ENCODE peak calls at places on chromosome 7, in four cellular contexts. One of them, this sample, is unnamed.

GRCh38 chr7:16712916-16713315 is 40.6 kb upstream of the TSPAN13 start:
- DNase-seq in GM12891: no peak
- DNase-seq in GM12878: no peak
- DNase-seq in H1: no peak
- DNase-seq in this sample: no peak

GRCh38 chr7:100951888-100952560 is 2.7 kb downstream of the MUC3A start:
- DNase-seq in GM12891: no peak
- DNase-seq in GM12878: no peak
- DNase-seq in H1: no peak
- DNase-seq in this sample: no peak

GRCh38 chr7:14835399-14835798 is 67.2 kb downstream of the DGKB start:
- DNase-seq in GM12891: no peak
- DNase-seq in GM12878: no peak
- DNase-seq in H1: no peak
- DNase-seq in this sample: no peak

GRCh38 chr7:1322240-1323110 is 89.8 kb downstream of the UNCX start:
- DNase-seq in GM12891: no peak
- DNase-seq in GM12878: no peak
- DNase-seq in H1: no peak
- DNase-seq in this sample: no peak

GRCh38 chr7:150420242-150420641 is 30.2 kb upstream of the GIMAP8 start:
- DNase-seq in GM12891: no peak
- DNase-seq in GM12878: no peak
- DNase-seq in H1: peak; percentile 39
- DNase-seq in this sample: no peak

GRCh38 chr7:151839511-151839921 is 37.4 kb downstream of the PRKAG2 start:
- DNase-seq in GM12891: no peak
- DNase-seq in GM12878: no peak
- DNase-seq in H1: no peak
- DNase-seq in this sample: no peak

GRCh38 chr7:30166841-30167235 is 32.1 kb downstream of the MTURN start:
- DNase-seq in GM12891: no peak
- DNase-seq in GM12878: no peak
- DNase-seq in H1: no peak
- DNase-seq in this sample: no peak

GRCh38 chr7:94391716-94392390 is 2.8 kb upstream of the COL1A2 start:
- DNase-seq in GM12891: no peak
- DNase-seq in GM12878: no peak
- DNase-seq in H1: no peak
- DNase-seq in this sample: no peak

GRCh38 chr7:47453093-47454056 is 128.5 kb downstream of the TNS3 start:
- DNase-seq in GM12891: no peak
- DNase-seq in GM12878: no peak
- DNase-seq in H1: no peak
- DNase-seq in this sample: no peak

GRCh38 chr7:155878674-155879073 is 66.4 kb upstream of the SHH start:
- DNase-seq in GM12891: no peak
- DNase-seq in GM12878: no peak
- DNase-seq in H1: peak; percentile 29
- DNase-seq in this sample: no peak

GRCh38 chr7:18370689-18371088 is 124.9 kb upstream of the HDAC9 start:
- DNase-seq in GM12891: no peak
- DNase-seq in GM12878: no peak
- DNase-seq in H1: no peak
- DNase-seq in this sample: no peak

GRCh38 chr7:142883571-142884284 is 1.8 kb downstream of the TRPV6 start:
- DNase-seq in GM12891: no peak
- DNase-seq in GM12878: no peak
- DNase-seq in H1: no peak
- DNase-seq in this sample: no peak

GRCh38 chr7:142886866-142887265 is 1.3 kb upstream of the TRPV6 start:
- DNase-seq in GM12891: no peak
- DNase-seq in GM12878: no peak
- DNase-seq in H1: no peak
- DNase-seq in this sample: no peak

GRCh38 chr7:142887282-142888015 is 1.9 kb upstream of the TRPV6 start:
- DNase-seq in GM12891: no peak
- DNase-seq in GM12878: no peak
- DNase-seq in H1: no peak
- DNase-seq in this sample: no peak

GRCh38 chr7:142884285-142884637 is 1.3 kb downstream of the TRPV6 start:
- DNase-seq in GM12891: no peak
- DNase-seq in GM12878: no peak
- DNase-seq in H1: no peak
- DNase-seq in this sample: no peak

GRCh38 chr7:142885311-142886230 is at the start of gene TRPV6:
- DNase-seq in GM12891: no peak
- DNase-seq in GM12878: no peak
- DNase-seq in H1: peak; percentile 73
- DNase-seq in this sample: no peak
- TF ChIP-seq POLR2A in GM12891: no peak
- TF ChIP-seq POLR2A in GM12878: no peak
- TF ChIP-seq POLR2A in H1: no peak
- TF ChIP-seq POLR2A in this sample: no peak

GRCh38 chr7:38306914-38307313 is 33.5 kb upstream of the TARP start:
- DNase-seq in GM12891: no peak
- DNase-seq in GM12878: no peak
- DNase-seq in H1: no peak
- DNase-seq in this sample: no peak

GRCh38 chr7:38309555-38309954 is 36.1 kb upstream of the TARP start:
- DNase-seq in GM12891: no peak
- DNase-seq in GM12878: no peak
- DNase-seq in H1: no peak
- DNase-seq in this sample: no peak

GRCh38 chr7:38307640-38308039 is 34.2 kb upstream of the TARP start:
- DNase-seq in GM12891: no peak
- DNase-seq in GM12878: no peak
- DNase-seq in H1: no peak
- DNase-seq in this sample: no peak

GRCh38 chr7:38303866-38304265 is 30.4 kb upstream of the TARP start:
- DNase-seq in GM12891: no peak
- DNase-seq in GM12878: no peak
- DNase-seq in H1: no peak
- DNase-seq in this sample: no peak

GRCh38 chr7:38306136-38306535 is 32.7 kb upstream of the TARP start:
- DNase-seq in GM12891: no peak
- DNase-seq in GM12878: no peak
- DNase-seq in H1: no peak
- DNase-seq in this sample: no peak
- TF ChIP-seq TAF1 in GM12891: no peak
- TF ChIP-seq TAF1 in GM12878: no peak
- TF ChIP-seq TAF1 in H1: no peak
- TF ChIP-seq TAF1 in this sample: no peak

GRCh38 chr7:99497771-99498545 is 2.1 kb downstream of the ZNF394 start:
- DNase-seq in GM12891: no peak
- DNase-seq in GM12878: no peak
- DNase-seq in H1: no peak
- DNase-seq in this sample: no peak

GRCh38 chr7:99500637-99501009 is 542 bp upstream of the ZNF394 start:
- DNase-seq in GM12891: no peak
- DNase-seq in GM12878: no peak
- DNase-seq in H1: no peak
- DNase-seq in this sample: no peak

GRCh38 chr7:99499356-99499712 is 747 bp downstream of the ZNF394 start:
- DNase-seq in GM12891: no peak
- DNase-seq in GM12878: no peak
- DNase-seq in H1: no peak
- DNase-seq in this sample: no peak

GRCh38 chr7:99498546-99498944 is 1.5 kb downstream of the ZNF394 start:
- DNase-seq in GM12891: no peak
- DNase-seq in GM12878: no peak
- DNase-seq in H1: no peak
- DNase-seq in this sample: no peak

GRCh38 chr7:99499713-99500636 is at the start of gene ZNF394:
- DNase-seq in GM12891: peak; percentile 80
- DNase-seq in GM12878: peak; percentile 62
- DNase-seq in H1: peak; percentile 92
- DNase-seq in this sample: peak; percentile 84
- TF ChIP-seq POLR2A in GM12891: peak; percentile 95
- TF ChIP-seq POLR2A in GM12878: peak; percentile 90
- TF ChIP-seq POLR2A in H1: peak; percentile 94
- TF ChIP-seq POLR2A in this sample: peak; percentile 95

DNA sequence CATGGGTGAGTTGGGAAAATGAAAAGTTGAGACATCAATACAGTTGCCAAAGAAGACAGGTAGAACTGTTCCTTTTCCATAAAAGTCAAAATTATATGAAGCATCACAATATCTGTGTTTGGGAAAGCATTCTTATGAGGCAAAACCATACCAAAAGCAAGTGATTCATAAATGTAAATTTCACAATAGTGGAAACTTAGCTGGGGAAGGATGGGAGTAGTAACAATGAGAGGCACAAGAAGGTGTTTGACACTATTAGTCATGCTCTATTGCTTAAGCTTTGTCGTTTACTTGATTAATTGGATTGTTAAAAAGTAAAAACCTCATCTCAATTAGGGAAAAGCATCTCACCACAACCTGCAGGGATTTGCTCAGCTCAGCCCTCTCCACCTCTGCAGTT is 240.2 kb downstream of the C7orf25 start:
- DNase-seq in GM12891: no peak
- DNase-seq in GM12878: no peak
- DNase-seq in H1: no peak
- DNase-seq in this sample: no peak
- TF ChIP-seq TAF1 in GM12891: no peak
- TF ChIP-seq TAF1 in GM12878: no peak
- TF ChIP-seq TAF1 in H1: no peak
- TF ChIP-seq TAF1 in this sample: no peak

GRCh38 chr7:44087914-44088838 is 5.8 kb upstream of the POLM start:
- DNase-seq in GM12891: no peak
- DNase-seq in GM12878: no peak
- DNase-seq in H1: no peak
- DNase-seq in this sample: no peak
- TF ChIP-seq POLR2A in GM12891: no peak
- TF ChIP-seq POLR2A in GM12878: no peak
- TF ChIP-seq POLR2A in H1: no peak
- TF ChIP-seq POLR2A in this sample: no peak

GRCh38 chr7:22729180-22729579 is 2.2 kb downstream of the IL6 start:
- DNase-seq in GM12891: no peak
- DNase-seq in GM12878: no peak
- DNase-seq in H1: no peak
- DNase-seq in this sample: no peak

GRCh38 chr7:22733761-22734160 is 6.8 kb downstream of the IL6 start:
- DNase-seq in GM12891: no peak
- DNase-seq in GM12878: no peak
- DNase-seq in H1: no peak
- DNase-seq in this sample: no peak

GRCh38 chr7:22730921-22731654 is 4.1 kb downstream of the IL6 start:
- DNase-seq in GM12891: no peak
- DNase-seq in GM12878: no peak
- DNase-seq in H1: no peak
- DNase-seq in this sample: no peak

GRCh38 chr7:22731781-22732180 is 4.8 kb downstream of the IL6 start:
- DNase-seq in GM12891: no peak
- DNase-seq in GM12878: no peak
- DNase-seq in H1: no peak
- DNase-seq in this sample: no peak

GRCh38 chr7:22732556-22733126 is 5.6 kb downstream of the IL6 start:
- DNase-seq in GM12891: no peak
- DNase-seq in GM12878: no peak
- DNase-seq in H1: no peak
- DNase-seq in this sample: no peak
- TF ChIP-seq TAF1 in GM12891: no peak
- TF ChIP-seq TAF1 in GM12878: no peak
- TF ChIP-seq TAF1 in H1: no peak
- TF ChIP-seq TAF1 in this sample: no peak

This sample was measured in GM12892.